ENCODE peak calls at places on chromosome 6, in five cellular contexts. One of them, this sample, is unnamed.

GRCh38 chr6:44735631-44735963 is 348.1 kb downstream of the CDC5L start:
- DNase-seq in NCI-H748 treated with DMSO at 0.1 percent for 48 hours: no peak
- DNase-seq in IMR-90: peak; percentile 42
- DNase-seq in heart left ventricle: no peak
- DNase-seq in CD4-positive, alpha-beta T cell: no peak
- DNase-seq in this sample: no peak

GRCh38 chr6:81762132-81762531 is 9.7 kb upstream of the TENT5A start:
- DNase-seq in NCI-H748 treated with DMSO at 0.1 percent for 48 hours: no peak
- DNase-seq in CD4-positive, alpha-beta T cell: no peak
- DNase-seq in heart left ventricle: no peak
- DNase-seq in IMR-90: peak; percentile 37
- DNase-seq in this sample: no peak

GRCh38 chr6:152529364-152529763 is 107.8 kb downstream of the SYNE1 start:
- DNase-seq in heart left ventricle: no peak
- DNase-seq in IMR-90: peak; percentile 66
- DNase-seq in NCI-H748 treated with DMSO at 0.1 percent for 48 hours: no peak
- DNase-seq in CD4-positive, alpha-beta T cell: no peak
- DNase-seq in this sample: no peak

GRCh38 chr6:131754715-131755567 is 44.1 kb upstream of the CTAGE9 start:
- DNase-seq in IMR-90: peak; percentile 37
- DNase-seq in heart left ventricle: no peak
- DNase-seq in CD4-positive, alpha-beta T cell: no peak
- DNase-seq in NCI-H748 treated with DMSO at 0.1 percent for 48 hours: no peak
- DNase-seq in this sample: no peak

GRCh38 chr6:108835218-108835850 is 12.9 kb upstream of the ARMC2 start:
- DNase-seq in IMR-90: peak; percentile 72
- DNase-seq in NCI-H748 treated with DMSO at 0.1 percent for 48 hours: peak; percentile 59
- DNase-seq in CD4-positive, alpha-beta T cell: peak; percentile 79
- DNase-seq in heart left ventricle: peak; percentile 91
- DNase-seq in this sample: peak; percentile 95

GRCh38 chr6:3744211-3744900 is 7.2 kb downstream of the PXDC1 start:
- DNase-seq in heart left ventricle: no peak
- DNase-seq in IMR-90: no peak
- DNase-seq in CD4-positive, alpha-beta T cell: no peak
- DNase-seq in NCI-H748 treated with DMSO at 0.1 percent for 48 hours: no peak
- DNase-seq in this sample: peak; percentile 63

GRCh38 chr6:148431413-148431812 is 88.8 kb downstream of the SASH1 start:
- DNase-seq in IMR-90: no peak
- DNase-seq in heart left ventricle: no peak
- DNase-seq in CD4-positive, alpha-beta T cell: no peak
- DNase-seq in NCI-H748 treated with DMSO at 0.1 percent for 48 hours: no peak
- DNase-seq in this sample: no peak

GRCh38 chr6:129748901-129749748 is 39.1 kb upstream of the ARHGAP18 start:
- DNase-seq in IMR-90: peak; percentile 77
- DNase-seq in heart left ventricle: no peak
- DNase-seq in CD4-positive, alpha-beta T cell: no peak
- DNase-seq in NCI-H748 treated with DMSO at 0.1 percent for 48 hours: no peak
- DNase-seq in this sample: no peak

GRCh38 chr6:63571883-63572732 is at the start of the genes LOC128125822 and PTP4A1:
- DNase-seq in NCI-H748 treated with DMSO at 0.1 percent for 48 hours: peak; percentile 96
- DNase-seq in IMR-90: peak; percentile 98
- DNase-seq in CD4-positive, alpha-beta T cell: peak; percentile 93
- DNase-seq in heart left ventricle: peak; percentile 99
- DNase-seq in this sample: peak; percentile 99

GRCh38 chr6:134347916-134348805 is 30.2 kb upstream of the SGK1 start:
- DNase-seq in NCI-H748 treated with DMSO at 0.1 percent for 48 hours: no peak
- DNase-seq in CD4-positive, alpha-beta T cell: no peak
- DNase-seq in heart left ventricle: no peak
- DNase-seq in IMR-90: peak; percentile 96
- DNase-seq in this sample: no peak

GRCh38 chr6:27188885-27189418 is 58.5 kb upstream of the PRSS16 start:
- DNase-seq in CD4-positive, alpha-beta T cell: no peak
- DNase-seq in heart left ventricle: no peak
- DNase-seq in IMR-90: peak; percentile 83
- DNase-seq in NCI-H748 treated with DMSO at 0.1 percent for 48 hours: peak; percentile 92
- DNase-seq in this sample: no peak

GRCh38 chr6:138833819-138834539 is 38.1 kb downstream of the ECT2L start:
- DNase-seq in IMR-90: no peak
- DNase-seq in CD4-positive, alpha-beta T cell: no peak
- DNase-seq in NCI-H748 treated with DMSO at 0.1 percent for 48 hours: peak; percentile 76
- DNase-seq in heart left ventricle: no peak
- DNase-seq in this sample: no peak

GRCh38 chr6:36387440-36388303 is at the start of gene ETV7:
- DNase-seq in IMR-90: peak; percentile 6
- DNase-seq in heart left ventricle: peak; percentile 55
- DNase-seq in CD4-positive, alpha-beta T cell: peak; percentile 16
- DNase-seq in NCI-H748 treated with DMSO at 0.1 percent for 48 hours: no peak
- DNase-seq in this sample: peak; percentile 81

GRCh38 chr6:44113396-44113795 is 13.9 kb downstream of the MRPL14 start:
- DNase-seq in CD4-positive, alpha-beta T cell: no peak
- DNase-seq in heart left ventricle: no peak
- DNase-seq in NCI-H748 treated with DMSO at 0.1 percent for 48 hours: no peak
- DNase-seq in IMR-90: no peak
- DNase-seq in this sample: no peak

GRCh38 chr6:42984924-42985475 is 630 bp downstream of the PPP2R5D start:
- DNase-seq in CD4-positive, alpha-beta T cell: no peak
- DNase-seq in IMR-90: no peak
- DNase-seq in NCI-H748 treated with DMSO at 0.1 percent for 48 hours: no peak
- DNase-seq in heart left ventricle: no peak
- DNase-seq in this sample: no peak

GRCh38 chr6:5201271-5201670 is 59.5 kb downstream of the LYRM4 start:
- DNase-seq in CD4-positive, alpha-beta T cell: no peak
- DNase-seq in NCI-H748 treated with DMSO at 0.1 percent for 48 hours: no peak
- DNase-seq in IMR-90: no peak
- DNase-seq in heart left ventricle: no peak
- DNase-seq in this sample: no peak

GRCh38 chr6:53192590-53193232 is 44.1 kb upstream of the GCM1 start:
- DNase-seq in IMR-90: no peak
- DNase-seq in heart left ventricle: no peak
- DNase-seq in NCI-H748 treated with DMSO at 0.1 percent for 48 hours: peak; percentile 86
- DNase-seq in CD4-positive, alpha-beta T cell: no peak
- DNase-seq in this sample: no peak

GRCh38 chr6:143700684-143701342 is 23.0 kb downstream of the PHACTR2 start:
- DNase-seq in NCI-H748 treated with DMSO at 0.1 percent for 48 hours: no peak
- DNase-seq in IMR-90: peak; percentile 89
- DNase-seq in CD4-positive, alpha-beta T cell: no peak
- DNase-seq in heart left ventricle: no peak
- DNase-seq in this sample: no peak

GRCh38 chr6:11350294-11350693 is 117.8 kb upstream of the NEDD9 start:
- DNase-seq in NCI-H748 treated with DMSO at 0.1 percent for 48 hours: no peak
- DNase-seq in CD4-positive, alpha-beta T cell: no peak
- DNase-seq in heart left ventricle: no peak
- DNase-seq in IMR-90: peak; percentile 11
- DNase-seq in this sample: no peak

GRCh38 chr6:33634203-33634727 is 13.1 kb downstream of the ITPR3 start:
- DNase-seq in CD4-positive, alpha-beta T cell: no peak
- DNase-seq in NCI-H748 treated with DMSO at 0.1 percent for 48 hours: peak; percentile 69
- DNase-seq in heart left ventricle: no peak
- DNase-seq in IMR-90: no peak
- DNase-seq in this sample: no peak

GRCh38 chr6:45854343-45854742 is 161.3 kb downstream of the CLIC5 start:
- DNase-seq in heart left ventricle: no peak
- DNase-seq in IMR-90: no peak
- DNase-seq in NCI-H748 treated with DMSO at 0.1 percent for 48 hours: peak; percentile 52
- DNase-seq in CD4-positive, alpha-beta T cell: no peak
- DNase-seq in this sample: no peak

GRCh38 chr6:28985396-28986164 is 19.5 kb downstream of the ZNF311 start:
- DNase-seq in NCI-H748 treated with DMSO at 0.1 percent for 48 hours: peak; percentile 97
- DNase-seq in heart left ventricle: peak; percentile 81
- DNase-seq in IMR-90: peak; percentile 98
- DNase-seq in CD4-positive, alpha-beta T cell: no peak
- DNase-seq in this sample: peak; percentile 78

GRCh38 chr6:1970151-1970561 is 275.2 kb downstream of the GMDS start:
- DNase-seq in IMR-90: peak; percentile 44
- DNase-seq in CD4-positive, alpha-beta T cell: no peak
- DNase-seq in heart left ventricle: no peak
- DNase-seq in NCI-H748 treated with DMSO at 0.1 percent for 48 hours: no peak
- DNase-seq in this sample: no peak

GRCh38 chr6:121590438-121590837 is 155.0 kb downstream of the GJA1 start:
- DNase-seq in heart left ventricle: no peak
- DNase-seq in CD4-positive, alpha-beta T cell: no peak
- DNase-seq in NCI-H748 treated with DMSO at 0.1 percent for 48 hours: no peak
- DNase-seq in IMR-90: peak; percentile 72
- DNase-seq in this sample: no peak

GRCh38 chr6:87706187-87706966 is 4.3 kb upstream of the AKIRIN2 start:
- DNase-seq in CD4-positive, alpha-beta T cell: no peak
- DNase-seq in heart left ventricle: no peak
- DNase-seq in NCI-H748 treated with DMSO at 0.1 percent for 48 hours: no peak
- DNase-seq in IMR-90: peak; percentile 85
- DNase-seq in this sample: no peak

GRCh38 chr6:141107562-141108160 is 1025.1 kb upstream of the GJE1 start:
- DNase-seq in CD4-positive, alpha-beta T cell: no peak
- DNase-seq in heart left ventricle: no peak
- DNase-seq in IMR-90: peak; percentile 67
- DNase-seq in NCI-H748 treated with DMSO at 0.1 percent for 48 hours: no peak
- DNase-seq in this sample: no peak

GRCh38 chr6:55916188-55916587 is 40.8 kb upstream of the BMP5 start:
- DNase-seq in CD4-positive, alpha-beta T cell: no peak
- DNase-seq in heart left ventricle: no peak
- DNase-seq in NCI-H748 treated with DMSO at 0.1 percent for 48 hours: no peak
- DNase-seq in IMR-90: peak; percentile 69
- DNase-seq in this sample: no peak